ENCODE peak calls at places on chromosomes 5 and 9, in six cellular contexts. W is NCI-H226; A is NCI-H524; X is stimulated activated CD8-positive, alpha-beta memory T cell treated with anti-CD3 and anti-CD28 coated beads, Interleukin-15, amount 100 ng/mL, for 24 hours; E is ELR; L is fibroblast of the conjunctiva. M is an unnamed sample.

GRCh38 chr9:70435948-70436347 is 21.5 kb upstream of the KLF9 start:
- DNase-seq in W (peak), A (no peak), X (no peak), E (peak), L (peak), M (no peak)

GRCh38 chr9:104970588-104970987 is 42.6 kb upstream of the ABCA1 start:
- DNase-seq in W (peak), A (no peak), X (no peak), E (no peak), L (no peak), M (no peak)

GRCh38 chr9:68797116-68797515 is 92.1 kb downstream of the PIP5K1B start:
- DNase-seq in W (no peak), A (no peak), X (no peak), E (no peak), L (no peak), M (no peak)

GRCh38 chr5:16492398-16493175 is 27.0 kb upstream of the ZNF622 start:
- DNase-seq in W (peak), A (peak), X (no peak), E (peak), L (peak), M (peak)

GRCh38 chr5:65809817-65810531 is 88.0 kb downstream of the NLN start:
- DNase-seq in W (peak), A (no peak), X (no peak), E (peak), L (peak), M (peak)

GRCh38 chr5:135977375-135977928 is 22.7 kb upstream of the LECT2 start:
- DNase-seq in W (no peak), A (no peak), X (peak), E (no peak), L (no peak), M (peak)

GRCh38 chr9:108512426-108513173 is 343.2 kb downstream of the ACTL7B start:
- DNase-seq in W (no peak), A (no peak), X (no peak), E (peak), L (no peak), M (no peak)

GRCh38 chr9:104868687-104869404 is 59.1 kb downstream of the ABCA1 start:
- DNase-seq in W (peak), A (peak), X (no peak), E (peak), L (peak), M (peak)

GRCh38 chr5:122130152-122130551 is 806 bp downstream of the ZNF474 start:
- DNase-seq in W (no peak), A (no peak), X (no peak), E (no peak), L (no peak), M (no peak)

GRCh38 chr5:154236459-154237375 is 46.2 kb downstream of the GALNT10 start:
- DNase-seq in W (no peak), A (no peak), X (no peak), E (peak), L (no peak), M (no peak)

GRCh38 chr5:175575301-175575700 is 82.6 kb upstream of the HRH2 start:
- DNase-seq in W (no peak), A (no peak), X (no peak), E (no peak), L (no peak), M (no peak)

GRCh38 chr9:132381966-132382541 is 24.6 kb downstream of the TTF1 start:
- DNase-seq in W (no peak), A (no peak), X (no peak), E (no peak), L (no peak), M (no peak)

GRCh38 chr5:135600141-135600570 is 21.4 kb upstream of the CXCL14 start:
- DNase-seq in W (no peak), A (no peak), X (no peak), E (no peak), L (no peak), M (no peak)

GRCh38 chr9:124284940-124285441 is 27.2 kb downstream of the NEK6 start:
- DNase-seq in W (no peak), A (no peak), X (no peak), E (no peak), L (no peak), M (peak)

GRCh38 chr5:98214240-98215051 is 559.0 kb upstream of the RGMB start:
- DNase-seq in W (peak), A (peak), X (no peak), E (peak), L (no peak), M (no peak)

GRCh38 chr5:175282611-175283225 is 161.3 kb downstream of the DRD1 start:
- DNase-seq in W (no peak), A (no peak), X (no peak), E (no peak), L (no peak), M (no peak)

GRCh38 chr9:128149001-128149701 is at the start of gene LCN2:
- DNase-seq in W (peak), A (no peak), X (no peak), E (no peak), L (no peak), M (no peak)

GRCh38 chr9:95157491-95158151 is 159.9 kb downstream of the FANCC start:
- DNase-seq in W (peak), A (peak), X (no peak), E (peak), L (peak), M (peak)

GRCh38 chr9:77556396-77556795 is 91.7 kb downstream of the GNA14 start:
- DNase-seq in W (no peak), A (no peak), X (no peak), E (peak), L (no peak), M (no peak)

GRCh38 chr9:20092560-20092959 is 303.7 kb upstream of the SLC24A2 start:
- DNase-seq in W (no peak), A (no peak), X (no peak), E (no peak), L (no peak), M (no peak)

GRCh38 chr9:113933188-113933587 is 57.1 kb downstream of the ZNF618 start:
- DNase-seq in W (no peak), A (no peak), X (no peak), E (no peak), L (no peak), M (no peak)

GRCh38 chr5:154873791-154874331 is 15.4 kb downstream of the CNOT8 start:
- DNase-seq in W (no peak), A (no peak), X (no peak), E (no peak), L (no peak), M (no peak)

M was measured in G401.